ENCODE peak calls at places on chromosome 9, in seven cellular contexts. Y is 8988T, O is keratinocyte, P is NCI-H2081, N is aorta, H is HT-29, F is T47D. R is an unnamed sample.

GRCh38 chr9:25861416-25861815 is 183.2 kb upstream of the TUSC1 start:
- DNase-seq in H (no peak), N (no peak), F (no peak), O (no peak), Y (no peak), P (no peak), R (no peak)

GRCh38 chr9:122138560-122139268 is 20.9 kb downstream of the NDUFA8 start:
- DNase-seq in N (no peak), H (no peak), P (no peak), F (no peak), Y (no peak), O (no peak), R (peak; percentile 29)

GRCh38 chr9:72675586-72675985 is 154.2 kb downstream of the TMC1 start:
- DNase-seq in N (no peak), Y (no peak), O (peak; percentile 5), H (no peak), P (peak; percentile 31), F (no peak), R (no peak)

GRCh38 chr9:33102551-33103210 is 26.2 kb upstream of the SMU1 start:
- DNase-seq in F (no peak), H (no peak), P (no peak), Y (no peak), N (no peak), O (no peak), R (no peak)

GRCh38 chr9:18146329-18146728 is 327.6 kb upstream of the ADAMTSL1 start:
- DNase-seq in F (no peak), H (no peak), O (no peak), Y (no peak), N (no peak), P (no peak), R (no peak)

GRCh38 chr9:35842020-35842745 is 13.2 kb downstream of the TMEM8B start:
- DNase-seq in O (no peak), Y (no peak), H (no peak), P (no peak), F (no peak), N (no peak), R (no peak)

GRCh38 chr9:1604942-1605560 is 410.1 kb upstream of the SMARCA2 start:
- DNase-seq in Y (no peak), O (no peak), P (peak; percentile 7), F (peak; percentile 7), H (peak; percentile 84), N (no peak), R (peak; percentile 29)

GRCh38 chr9:87567047-87567446 is 69.4 kb downstream of the DAPK1 start:
- DNase-seq in O (no peak), F (no peak), Y (no peak), P (peak; percentile 32), H (no peak), N (no peak), R (no peak)

GRCh38 chr9:111807197-111807596 is 12.5 kb upstream of the SHOC1 start:
- DNase-seq in N (no peak), P (no peak), Y (no peak), O (no peak), F (no peak), H (peak; percentile 23), R (no peak)

GRCh38 chr9:104536756-104537155 is at the start of gene OR13C3:
- DNase-seq in P (no peak), N (no peak), H (no peak), O (no peak), F (no peak), Y (no peak), R (no peak)

GRCh38 chr9:133032171-133032570 is 1.4 kb downstream of the GTF3C5 start:
- DNase-seq in P (no peak), O (no peak), F (no peak), H (no peak), Y (no peak), N (no peak), R (no peak)

GRCh38 chr9:97559111-97559514 is 57.6 kb downstream of the TMOD1 start:
- DNase-seq in F (no peak), N (no peak), Y (no peak), O (no peak), H (no peak), P (no peak), R (no peak)

GRCh38 chr9:129309906-129310305 is 131.8 kb upstream of the IER5L start:
- DNase-seq in F (no peak), O (no peak), H (no peak), P (no peak), N (no peak), Y (no peak), R (no peak)

GRCh38 chr9:124505006-124505900 is 1.9 kb downstream of the NR5A1 start:
- DNase-seq in Y (no peak), O (no peak), F (no peak), N (no peak), P (no peak), H (no peak), R (no peak)

GRCh38 chr9:20023237-20023928 is 234.5 kb upstream of the SLC24A2 start:
- DNase-seq in O (no peak), H (no peak), F (no peak), P (no peak), N (no peak), Y (no peak), R (no peak)

GRCh38 chr9:130634191-130634768 is 30.1 kb upstream of the PRDM12 start:
- DNase-seq in P (no peak), O (no peak), Y (no peak), N (no peak), F (no peak), H (no peak), R (no peak)

GRCh38 chr9:37407468-37407867 is 15.0 kb upstream of the GRHPR start:
- DNase-seq in N (no peak), P (no peak), Y (no peak), F (no peak), H (peak; percentile 9), O (no peak), R (peak; percentile 27)

GRCh38 chr9:104987743-104988142 is 59.8 kb upstream of the ABCA1 start:
- DNase-seq in H (no peak), F (no peak), N (no peak), P (no peak), O (no peak), Y (no peak), R (no peak)

GRCh38 chr9:706606-707451 is 134.7 kb upstream of the DMRT1 start:
- DNase-seq in F (peak; percentile 31), O (no peak), H (no peak), Y (no peak), P (no peak), N (peak; percentile 87), R (no peak)

GRCh38 chr9:134319306-134320194 is 6.7 kb upstream of the RXRA start:
- DNase-seq in P (no peak), H (no peak), F (no peak), O (no peak), N (peak; percentile 35), Y (no peak), R (no peak)

R was measured in SW480.